ENCODE peak calls at places on chromosomes 3 and 15, in six cellular contexts. J, Z, E, N, D and Q are unnamed samples.

GRCh38 chr15:38557855-38558713 is 6.5 kb downstream of the RASGRP1 start:
- DNase-seq in E (no peak), D (no peak), N (no peak), J (no peak), Z (no peak), Q (no peak)

GRCh38 chr3:180183346-180183745 is 146.6 kb upstream of the PEX5L start:
- DNase-seq in N (no peak), J (no peak), E (no peak), Z (no peak), D (no peak), Q (no peak)

GRCh38 chr15:38461089-38461833 is 7.3 kb downstream of the FAM98B start:
- DNase-seq in J (no peak), Z (peak), N (no peak), D (no peak), E (no peak), Q (peak)

GRCh38 chr3:6721496-6721895 is 139.4 kb upstream of the GRM7 start:
- DNase-seq in E (no peak), N (no peak), D (no peak), J (no peak), Z (no peak), Q (no peak)

GRCh38 chr15:47673343-47673761 is 44.0 kb upstream of the SEMA6D start:
- DNase-seq in J (no peak), Z (peak), E (no peak), N (no peak), D (no peak), Q (no peak)

GRCh38 chr3:69902386-69902785 is 97.1 kb upstream of the SAMMSON start:
- DNase-seq in E (no peak), N (no peak), D (no peak), J (no peak), Z (no peak), Q (no peak)

GRCh38 chr15:83282859-83283812 is 1.3 kb downstream of the BNC1 start:
- DNase-seq in E (peak), J (peak), D (peak), N (peak), Z (peak), Q (peak)

GRCh38 chr15:53536479-53537120 is 222.9 kb downstream of the WDR72 start:
- DNase-seq in D (peak), N (no peak), Z (no peak), E (no peak), J (no peak), Q (peak)

GRCh38 chr3:18447720-18448119 is 22.6 kb upstream of the SATB1 start:
- DNase-seq in J (no peak), N (no peak), D (no peak), Z (no peak), E (no peak), Q (no peak)

GRCh38 chr3:15815696-15816095 is 17.9 kb upstream of the ANKRD28 start:
- DNase-seq in N (no peak), D (peak), J (no peak), Z (peak), E (peak), Q (peak)

GRCh38 chr15:78192826-78193594 is 41.4 kb downstream of the ACSBG1 start:
- DNase-seq in E (no peak), N (no peak), J (no peak), D (no peak), Z (no peak), Q (no peak)

GRCh38 chr15:54840999-54841398 is 355.7 kb downstream of the RSL24D1 start:
- DNase-seq in E (no peak), D (no peak), N (no peak), Z (no peak), J (no peak), Q (no peak)

GRCh38 chr3:101077361-101078011 is 84.3 kb upstream of the ABI3BP start:
- DNase-seq in N (no peak), Z (peak), D (peak), J (no peak), E (peak), Q (peak)

GRCh38 chr3:113285741-113286140 is 74.4 kb downstream of the BOC start:
- DNase-seq in E (peak), Z (no peak), N (no peak), D (peak), J (no peak), Q (no peak)

GRCh38 chr3:28590851-28591250 is 242.2 kb upstream of the AZI2 start:
- DNase-seq in D (no peak), E (no peak), N (no peak), J (no peak), Z (no peak), Q (no peak)

GRCh38 chr15:38671675-38672141 is 107.1 kb upstream of the RASGRP1 start:
- DNase-seq in E (peak), Z (no peak), D (no peak), J (no peak), N (no peak), Q (no peak)

GRCh38 chr15:61892140-61892539 is 168.1 kb downstream of the VPS13C start:
- DNase-seq in N (no peak), Z (no peak), J (no peak), E (no peak), D (no peak), Q (no peak)

GRCh38 chr3:111667621-111668239 is 72.6 kb upstream of the ZBED2 start:
- DNase-seq in N (peak), E (peak), J (no peak), D (peak), Z (peak), Q (peak)

GRCh38 chr15:39054128-39054732 is 489.6 kb upstream of the RASGRP1 start:
- DNase-seq in J (no peak), N (no peak), Z (peak), D (no peak), E (no peak), Q (no peak)

GRCh38 chr15:69504352-69505040 is 51.9 kb downstream of the RPLP1 start:
- DNase-seq in J (no peak), D (no peak), N (no peak), Z (no peak), E (no peak), Q (no peak)

GRCh38 chr15:69500339-69500738 is 47.7 kb downstream of the RPLP1 start:
- DNase-seq in J (no peak), D (no peak), Z (no peak), E (no peak), N (no peak), Q (no peak)

GRCh38 chr15:69501456-69501855 is 48.8 kb downstream of the RPLP1 start:
- DNase-seq in J (no peak), D (no peak), N (no peak), E (no peak), Z (no peak), Q (no peak)

GRCh38 chr15:69499521-69500201 is 47.0 kb downstream of the RPLP1 start:
- DNase-seq in E (no peak), D (no peak), Z (no peak), N (peak), J (peak), Q (no peak)

GRCh38 chr15:69502470-69503045 is 49.9 kb downstream of the RPLP1 start:
- DNase-seq in D (no peak), E (no peak), N (no peak), Z (no peak), J (no peak), Q (no peak)
- TF ChIP-seq CTCF in D (peak), E (peak), N (peak), Z (peak), J (peak), Q (peak)

GRCh38 chr3:168707900-168708299 is 612.2 kb upstream of the GOLIM4 start:
- DNase-seq in N (no peak), Z (no peak), E (no peak), D (no peak), J (no peak), Q (no peak)
- H3K4me3 ChIP-seq in N (no peak), Z (no peak), E (no peak), D (no peak), J (no peak), Q (no peak)

DNA sequence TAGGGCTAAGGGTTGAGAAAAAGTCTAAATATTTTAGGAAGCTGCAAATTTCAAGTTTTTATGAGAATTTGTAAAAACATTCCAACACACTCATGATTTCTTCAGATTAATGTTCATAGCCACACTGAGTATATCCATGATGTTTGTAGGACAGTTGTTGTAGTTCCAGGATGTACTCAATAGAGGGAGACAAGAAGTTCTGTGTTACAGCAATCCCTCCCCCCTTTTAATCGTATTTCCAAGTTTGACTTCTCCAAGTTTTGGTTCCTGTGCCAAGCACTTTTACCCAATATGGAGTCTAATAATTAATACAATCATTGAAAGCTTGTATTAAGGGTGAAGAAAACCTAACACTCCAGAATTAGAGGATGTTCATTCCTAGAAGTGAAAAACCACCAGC is 143.4 kb downstream of the FEZF2 start:
- DNase-seq in N (no peak), E (no peak), Z (peak), D (peak), J (no peak), Q (peak)
- TF ChIP-seq CTCF in N (peak), E (peak), Z (peak), D (peak), J (peak), Q (peak)

DNA sequence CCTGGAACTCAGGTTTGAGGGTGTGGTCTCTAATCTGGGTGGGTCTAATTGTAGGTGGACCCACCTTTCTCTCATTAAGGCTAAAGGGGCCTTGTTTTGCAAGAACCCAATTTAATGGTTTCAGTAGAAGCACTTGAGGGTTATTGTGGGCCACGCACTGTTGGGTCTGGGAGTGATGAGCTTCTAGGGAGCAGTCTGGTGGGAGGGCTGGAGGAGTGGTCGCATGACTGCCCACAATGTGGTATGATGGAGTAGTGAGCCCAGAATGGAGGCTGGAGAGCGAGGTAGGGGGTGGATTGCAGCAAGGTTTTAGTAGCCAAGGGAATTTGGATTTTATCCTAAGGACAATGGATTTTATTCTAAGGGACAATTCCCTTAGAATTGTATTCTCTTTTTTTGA is 2.7 kb downstream of the TATDN2 start:
- DNase-seq in N (no peak), E (no peak), Z (no peak), D (no peak), J (no peak), Q (no peak)
- H3K4me3 ChIP-seq in N (peak), E (no peak), Z (no peak), D (no peak), J (no peak), Q (peak)